ENCODE peak calls at places on chromosomes 11 and 22, in four cellular contexts. B is effector memory CD4-positive, alpha-beta T cell; X is A549; A is tibial artery. Z is an unnamed sample.

GRCh38 chr22:20951151-20951931 is 15.7 kb upstream of the AIFM3 start:
- DNase-seq in B (no peak), X (no peak), A (no peak), Z (no peak)

GRCh38 chr22:45602004-45602733 is 69.5 kb upstream of the ATXN10 start:
- DNase-seq in B (no peak), X (no peak), A (no peak), Z (no peak)

GRCh38 chr11:82007536-82007935 is 726.1 kb downstream of the FAM181B start:
- DNase-seq in B (no peak), X (no peak), A (no peak), Z (no peak)

GRCh38 chr11:36156486-36157150 is 132.6 kb downstream of the COMMD9 start:
- DNase-seq in B (no peak), X (no peak), A (no peak), Z (no peak)

GRCh38 chr22:46748948-46749681 is 11.1 kb upstream of the CERK start:
- DNase-seq in B (peak; percentile 64), X (no peak), A (no peak), Z (no peak)

GRCh38 chr11:1572200-1573076 is at the start of gene DUSP8:
- DNase-seq in B (peak; percentile 92), X (peak; percentile 87), A (peak; percentile 88), Z (no peak)

GRCh38 chr11:1167751-1168231 is 10.0 kb downstream of the MUC5AC start:
- DNase-seq in B (no peak), X (no peak), A (peak; percentile 15), Z (no peak)

GRCh38 chr11:82523141-82523540 is 210.5 kb downstream of the FAM181B start:
- DNase-seq in B (no peak), X (no peak), A (peak; percentile 22), Z (peak; percentile 85)

GRCh38 chr11:104164028-104164520 is at the start of gene PDGFD:
- DNase-seq in B (no peak), X (peak; percentile 47), A (peak; percentile 66), Z (no peak)

GRCh38 chr11:9664276-9665171 is 647 bp downstream of the SWAP70 start:
- DNase-seq in B (no peak), X (peak; percentile 48), A (peak; percentile 41), Z (peak; percentile 35)

GRCh38 chr11:79390477-79390876 is 50.4 kb downstream of the TENM4 start:
- DNase-seq in B (no peak), X (no peak), A (no peak), Z (no peak)

GRCh38 chr22:43018615-43019014 is 3.7 kb upstream of the PACSIN2 start:
- DNase-seq in B (no peak), X (no peak), A (no peak), Z (no peak)
- H3K4me3 ChIP-seq in B (no peak overlapping the region), X (no peak overlapping the region), A (no peak overlapping the region), Z (no peak overlapping the region)

DNA sequence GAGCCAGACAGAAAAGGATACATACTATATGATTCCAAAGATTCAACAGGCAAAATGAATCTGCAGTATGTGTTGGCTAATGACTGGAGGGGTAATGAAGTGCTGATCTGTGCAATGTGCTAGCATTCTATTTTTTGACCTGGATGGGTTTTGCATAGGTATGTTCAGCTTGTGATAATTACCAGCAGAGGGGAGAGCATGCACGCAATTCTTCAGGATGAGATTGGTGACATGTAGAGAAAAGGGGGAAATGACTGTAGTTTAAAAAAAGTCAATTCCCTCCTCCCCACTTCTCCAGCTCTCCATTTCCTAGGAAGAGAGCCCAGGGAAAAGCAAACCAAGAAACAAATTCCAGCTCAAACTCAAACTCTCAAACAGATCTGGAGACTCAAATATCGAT is 566 bp upstream of the CCDC81 start:
- DNase-seq in B (no peak), X (no peak), A (no peak), Z (no peak)
- H3K4me3 ChIP-seq in B (no peak overlapping the region), X (no peak overlapping the region), A (peak overlapping the region; percentile 16), Z (no peak overlapping the region)

GRCh38 chr22:27124336-27125023 is 467.1 kb downstream of the MIAT start:
- DNase-seq in B (no peak), X (no peak), A (peak; percentile 50), Z (no peak)
- H3K4me3 ChIP-seq in B (no peak overlapping the region), X (no peak overlapping the region), A (peak overlapping the region; percentile 23), Z (no peak overlapping the region)

DNA sequence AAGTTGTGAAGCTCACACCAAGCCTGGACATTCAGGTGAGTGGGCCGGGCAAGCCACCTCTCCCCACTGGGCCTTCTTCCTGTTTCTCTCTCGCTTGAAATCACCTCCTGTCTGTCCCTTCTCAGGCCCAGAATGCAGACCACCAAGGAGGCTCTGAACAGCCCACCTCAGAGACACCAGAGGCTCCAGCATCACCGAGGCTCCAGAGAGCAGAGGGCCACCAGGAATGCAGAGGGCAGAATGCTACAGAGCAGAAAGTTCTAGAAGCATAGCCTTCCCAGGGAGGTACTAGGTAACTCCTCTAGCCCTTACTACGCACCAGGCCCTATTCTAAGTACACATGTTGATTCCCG is 14.8 kb upstream of the IL2RB start:
- DNase-seq in B (no peak), X (no peak), A (no peak), Z (no peak)
- H3K4me3 ChIP-seq in B (no peak overlapping the region), X (no peak overlapping the region), A (no peak overlapping the region), Z (no peak overlapping the region)

GRCh38 chr22:49925525-49926128 is 7.2 kb downstream of the CRELD2 start:
- DNase-seq in B (peak; percentile 80), X (no peak), A (no peak), Z (no peak)
- H3K4me3 ChIP-seq in B (peak overlapping the region; percentile 5), X (no peak overlapping the region), A (no peak overlapping the region), Z (no peak overlapping the region)

DNA sequence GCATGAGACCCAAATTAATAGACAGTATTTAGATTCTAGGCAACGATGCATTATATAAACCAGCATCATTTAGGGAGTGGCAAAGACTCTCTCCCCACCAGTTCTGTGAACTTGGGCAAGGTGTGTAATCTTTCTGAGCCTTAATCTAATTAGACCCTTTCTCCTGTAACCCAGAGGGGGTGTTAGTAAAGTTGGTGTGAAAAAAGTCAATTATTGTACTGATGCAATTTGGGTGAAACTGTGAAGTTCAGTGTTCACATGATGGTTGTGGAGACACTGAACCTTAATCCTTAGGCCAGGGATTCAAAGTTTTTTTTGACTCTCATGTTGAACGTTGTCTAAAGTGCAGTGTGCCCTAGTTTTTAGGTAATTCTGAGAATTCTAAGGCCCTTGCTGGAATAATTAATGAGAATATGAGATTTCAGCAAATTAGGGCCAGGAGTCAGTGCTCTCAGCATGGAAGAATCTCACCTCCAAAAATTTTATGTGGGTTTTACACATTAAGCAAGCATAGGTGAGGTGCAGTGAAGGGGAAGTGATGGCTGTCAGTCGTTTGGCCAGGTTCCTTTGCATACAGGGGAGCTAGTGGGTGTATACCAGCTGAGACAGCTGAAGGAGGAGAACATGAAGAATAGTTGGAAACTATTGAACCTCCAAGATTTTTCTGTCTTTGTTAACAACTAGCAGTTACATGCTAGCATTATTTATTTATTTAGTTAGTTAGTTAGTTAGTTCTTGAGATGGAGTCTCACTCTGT is 94.2 kb downstream of the PTPRJ start:
- DNase-seq in B (no peak), X (no peak), A (no peak), Z (no peak)
- H3K4me3 ChIP-seq in B (no peak overlapping the region), X (no peak overlapping the region), A (no peak overlapping the region), Z (no peak overlapping the region)

GRCh38 chr11:7577226-7577882 is 63.6 kb downstream of the PPFIBP2 start:
- DNase-seq in B (no peak), X (no peak), A (peak; percentile 75), Z (no peak)
- H3K4me3 ChIP-seq in B (no peak overlapping the region), X (no peak overlapping the region), A (peak overlapping the region; percentile 40), Z (peak overlapping the region; percentile 73)

DNA sequence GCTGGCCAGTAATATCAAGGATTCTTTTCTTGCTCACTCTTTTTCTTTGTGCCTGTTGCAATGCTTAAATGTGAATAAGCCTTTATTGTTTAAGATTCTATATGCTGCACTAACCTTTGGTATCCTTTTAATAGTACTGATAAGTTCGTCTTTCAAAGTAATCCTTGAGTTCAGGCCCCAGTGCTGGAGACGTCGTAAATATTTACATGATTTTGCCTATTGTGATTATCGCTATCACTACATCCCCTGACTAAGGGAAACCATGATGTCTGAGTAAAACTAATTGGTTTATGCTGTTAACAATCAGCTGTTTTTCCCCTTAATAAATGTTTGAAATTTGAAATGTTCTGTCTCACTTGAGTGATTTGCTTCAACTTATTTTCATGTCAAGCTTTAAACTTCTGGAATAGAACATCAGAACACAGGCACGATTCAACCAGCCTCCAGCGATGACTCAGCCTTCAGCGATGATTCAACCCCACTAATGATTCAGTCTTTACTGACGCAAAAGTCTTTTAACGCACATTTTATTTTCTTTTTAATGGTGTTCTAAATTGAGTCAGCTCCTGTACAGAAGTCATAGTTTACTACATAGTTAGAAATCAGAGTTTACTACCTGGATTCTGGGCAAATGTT is 3.9 kb downstream of the HTATIP2 start:
- DNase-seq in B (peak; percentile 16), X (peak; percentile 90), A (peak; percentile 63), Z (no peak)
- H3K4me3 ChIP-seq in B (no peak overlapping the region), X (peak overlapping the region; percentile 25), A (no peak overlapping the region), Z (no peak overlapping the region)

GRCh38 chr11:80586464-80586863 is 1145.6 kb upstream of the TENM4 start:
- DNase-seq in B (no peak), X (no peak), A (no peak), Z (no peak)
- H3K4me3 ChIP-seq in B (no peak overlapping the region), X (no peak overlapping the region), A (no peak overlapping the region), Z (no peak overlapping the region)